ENCODE peak calls at places on chromosomes 13 and 19, in nine cellular contexts. X is osteoblast, C is DMS53, Z is WERI-Rb-1, D is A549, J is pulmonary artery endothelial cell, S is T-helper 9 cell, L is nucleus accumbens, U is substantia nigra. B is an unnamed sample.

GRCh38 chr19:13953021-13953531 is 767 bp downstream of the DCAF15 start:
- DNase-seq in U (no peak), C (no peak), Z (no peak), J (no peak), X (peak; percentile 99), D (peak; percentile 35), L (no peak), S (no peak), B (no peak)

GRCh38 chr19:23832717-23833327 is 74.1 kb upstream of the ZNF681 start:
- DNase-seq in L (no peak), C (no peak), X (no peak), D (no peak), U (no peak), Z (no peak), J (no peak), S (no peak), B (no peak)

GRCh38 chr19:42092350-42092749 is 16.4 kb downstream of the ZNF574 start:
- DNase-seq in J (peak; percentile 89), C (peak; percentile 95), L (no peak), D (peak; percentile 81), U (no peak), Z (peak; percentile 55), X (peak; percentile 79), S (peak; percentile 13), B (peak; percentile 43)

GRCh38 chr13:75766636-75767035 is 130.5 kb downstream of the LMO7 start:
- DNase-seq in U (no peak), J (no peak), D (no peak), S (no peak), Z (no peak), C (no peak), L (no peak), X (no peak), B (no peak)

GRCh38 chr13:55553736-55554135 is 1587.0 kb upstream of the PRR20A start:
- DNase-seq in Z (no peak), U (no peak), C (no peak), D (no peak), S (no peak), L (no peak), J (no peak), X (no peak), B (peak; percentile 44)

GRCh38 chr19:7924651-7925170 is 1.2 kb downstream of the CTXN1 start:
- DNase-seq in C (no peak), L (no peak), Z (no peak), S (no peak), X (peak; percentile 76), U (no peak), D (no peak), J (no peak), B (no peak)

GRCh38 chr19:46610851-46611770 is 10.0 kb downstream of the CALM3 start:
- DNase-seq in D (no peak), S (no peak), X (peak; percentile 86), Z (peak; percentile 6), L (no peak), U (no peak), J (no peak), C (no peak), B (no peak)

GRCh38 chr13:113562085-113562749 is 22.3 kb upstream of the TFDP1 start:
- DNase-seq in Z (peak; percentile 94), S (no peak), C (peak; percentile 64), U (peak; percentile 13), D (peak; percentile 40), J (no peak), L (peak; percentile 13), X (peak; percentile 98), B (peak; percentile 80)

GRCh38 chr19:46841458-46842083 is 9.1 kb downstream of the AP2S1 start:
- DNase-seq in U (no peak), C (peak; percentile 28), L (no peak), D (no peak), S (no peak), J (no peak), Z (no peak), X (peak; percentile 93), B (no peak)

GRCh38 chr19:43482193-43482592 is 16.8 kb upstream of the LYPD3 start:
- DNase-seq in D (no peak), X (peak; percentile 17), J (no peak), C (no peak), U (no peak), Z (no peak), S (no peak), L (no peak), B (no peak)

GRCh38 chr19:8158411-8159074 is 9.2 kb upstream of the FBN3 start:
- DNase-seq in C (peak; percentile 92), U (peak; percentile 8), J (peak; percentile 41), D (peak; percentile 51), X (peak; percentile 83), Z (peak; percentile 74), S (peak; percentile 14), L (peak; percentile 26), B (peak; percentile 93)

GRCh38 chr19:13022859-13023636 is 27.8 kb downstream of the NFIX start:
- DNase-seq in S (no peak), U (peak; percentile 79), X (peak; percentile 98), J (peak; percentile 70), C (peak; percentile 52), Z (no peak), L (peak; percentile 85), D (peak; percentile 25), B (peak; percentile 10)

GRCh38 chr19:43626838-43627237 is 7.4 kb upstream of the ZNF428 start:
- DNase-seq in J (no peak), D (no peak), L (no peak), U (no peak), Z (no peak), X (peak; percentile 22), S (no peak), C (no peak), B (no peak)

GRCh38 chr19:45376045-45376724 is 5.8 kb upstream of the ERCC2 start:
- DNase-seq in C (peak; percentile 12), L (no peak), U (no peak), X (peak; percentile 83), S (no peak), Z (no peak), D (peak; percentile 64), J (peak; percentile 91), B (no peak)

GRCh38 chr19:51531349-51532315 is at the start of gene SIGLEC6:
- DNase-seq in Z (no peak), L (peak; percentile 7), S (no peak), J (no peak), D (no peak), U (no peak), X (no peak), C (no peak), B (no peak)

B was measured in NCI-H1417.